ENCODE peak calls at places on chromosomes 2 and 18, in six cellular contexts. E is CD8-positive, alpha-beta T cell; S is type B pancreatic cell; D is neural crest cell; I is GM12865; K is spleen. Z is an unnamed sample.

GRCh38 chr2:233651430-233651829 is 15.2 kb downstream of the UGT1A10 start:
- DNase-seq in D (no peak), E (no peak), I (no peak), S (no peak), K (no peak), Z (no peak)

GRCh38 chr2:36404754-36405153 is 49.2 kb downstream of the CRIM1 start:
- DNase-seq in D (no peak), E (no peak), K (no peak), I (no peak), S (no peak), Z (no peak)

GRCh38 chr2:165251361-165251760 is 12.1 kb downstream of the SCN2A start:
- DNase-seq in I (no peak), D (no peak), E (no peak), K (no peak), S (no peak), Z (no peak)

GRCh38 chr2:142422041-142422440 is 291.2 kb upstream of the LRP1B start:
- DNase-seq in E (no peak), S (no peak), I (no peak), K (no peak), D (no peak), Z (no peak)

GRCh38 chr2:88545118-88545517 is 82.1 kb downstream of the EIF2AK3 start:
- DNase-seq in S (no peak), I (peak), D (no peak), K (no peak), E (no peak), Z (no peak)

GRCh38 chr2:234495076-234495800 is 1.6 kb downstream of the ARL4C start:
- DNase-seq in K (peak), S (no peak), D (no peak), I (no peak), E (peak), Z (no peak)

GRCh38 chr2:227188292-227188691 is 23.9 kb downstream of the COL4A3 start:
- DNase-seq in I (peak), D (no peak), E (no peak), K (no peak), S (no peak), Z (no peak)

GRCh38 chr2:108393197-108393596 is 15.4 kb downstream of the SULT1C4 start:
- DNase-seq in S (no peak), E (no peak), D (no peak), I (no peak), K (no peak), Z (no peak)

GRCh38 chr18:48942554-48943261 is 8.1 kb downstream of the SMAD7 start:
- DNase-seq in D (no peak), S (no peak), K (no peak), E (no peak), I (no peak), Z (peak)

GRCh38 chr2:163173591-163173990 is 335.0 kb upstream of the KCNH7 start:
- DNase-seq in E (no peak), D (no peak), S (no peak), I (no peak), K (no peak), Z (no peak)

GRCh38 chr2:12352891-12353290 is 363.8 kb upstream of the TRIB2 start:
- DNase-seq in K (no peak), E (no peak), I (no peak), D (no peak), S (no peak), Z (no peak)

GRCh38 chr18:59909289-59910036 is 9.7 kb downstream of the PMAIP1 start:
- DNase-seq in E (no peak), K (no peak), D (no peak), I (peak), S (no peak), Z (no peak)

GRCh38 chr2:239928457-239929350 is 96.4 kb downstream of the NDUFA10 start:
- DNase-seq in I (no peak), D (no peak), S (peak), E (peak), K (peak), Z (peak)

GRCh38 chr2:65708129-65708528 is 275.7 kb upstream of the SPRED2 start:
- DNase-seq in S (no peak), K (no peak), E (no peak), D (no peak), I (no peak), Z (no peak)

GRCh38 chr2:120930861-120931260 is 195.2 kb downstream of the GLI2 start:
- DNase-seq in S (no peak), K (no peak), D (no peak), E (no peak), I (no peak), Z (no peak)

GRCh38 chr18:10784596-10785202 is 258.9 kb downstream of the NAPG start:
- DNase-seq in D (no peak), E (no peak), S (no peak), K (no peak), I (no peak), Z (no peak)

GRCh38 chr18:22279741-22280452 is 110.5 kb downstream of the GATA6 start:
- DNase-seq in K (no peak), D (no peak), S (no peak), I (no peak), E (no peak), Z (no peak)

GRCh38 chr2:108612153-108612513 is 77.9 kb downstream of the LIMS1 start:
- DNase-seq in D (no peak), E (no peak), K (no peak), I (peak), S (no peak), Z (no peak)

GRCh38 chr2:8154936-8155335 is 526.9 kb upstream of the ID2 start:
- DNase-seq in D (no peak), E (no peak), S (no peak), K (no peak), I (peak), Z (no peak)

GRCh38 chr18:8984131-8984670 is 118.3 kb upstream of the NDUFV2 start:
- DNase-seq in K (no peak), D (no peak), S (no peak), E (no peak), I (no peak), Z (no peak)

GRCh38 chr2:26184086-26184485 is 11.2 kb downstream of the GAREM2 start:
- DNase-seq in E (no peak), K (no peak), I (no peak), S (no peak), D (no peak), Z (no peak)

GRCh38 chr2:189441709-189442074 is 418 bp downstream of the WDR75 start:
- DNase-seq in S (no peak), E (no peak), I (no peak), D (no peak), K (no peak), Z (peak)

GRCh38 chr2:216370961-216371633 is 1.2 kb downstream of the MARCHF4 start:
- DNase-seq in E (no peak), K (no peak), I (no peak), S (no peak), D (peak), Z (no peak)

GRCh38 chr2:203399031-203399430 is 70.8 kb downstream of the ABI2 start:
- DNase-seq in S (no peak), E (no peak), D (no peak), I (no peak), K (no peak), Z (no peak)

GRCh38 chr2:221097568-221097915 is 474.6 kb downstream of the EPHA4 start:
- DNase-seq in I (no peak), S (no peak), K (no peak), D (no peak), E (no peak), Z (no peak)

GRCh38 chr18:36934884-36935283 is 106.0 kb downstream of the KIAA1328 start:
- DNase-seq in S (no peak), E (no peak), I (no peak), D (no peak), K (no peak), Z (no peak)

GRCh38 chr18:45112682-45113081 is 432.0 kb downstream of the SETBP1 start:
- DNase-seq in K (no peak), S (no peak), E (no peak), D (no peak), I (no peak), Z (no peak)

GRCh38 chr18:37631422-37631821 is 65.8 kb upstream of the CELF4 start:
- DNase-seq in E (no peak), D (no peak), I (no peak), S (no peak), K (no peak), Z (no peak)

GRCh38 chr2:157190151-157190550 is 67.4 kb upstream of the GALNT5 start:
- DNase-seq in S (no peak), K (no peak), I (no peak), D (no peak), E (no peak), Z (no peak)

GRCh38 chr2:233312874-233313273 is 5.3 kb downstream of the SAG start:
- DNase-seq in E (no peak), K (no peak), D (no peak), S (no peak), I (peak), Z (no peak)

GRCh38 chr18:59286341-59286740 is 13.1 kb upstream of the RAX start:
- DNase-seq in E (no peak), D (no peak), K (no peak), I (no peak), S (no peak), Z (no peak)

GRCh38 chr18:25587545-25587944 is 235.6 kb upstream of the ZNF521 start:
- DNase-seq in D (no peak), E (no peak), S (no peak), K (no peak), I (no peak), Z (no peak)

GRCh38 chr2:64524604-64525322 is 635 bp downstream of the AFTPH start:
- DNase-seq in K (no peak), I (peak), E (no peak), D (peak), S (no peak), Z (peak)
- TF ChIP-seq CTCF in K (no peak), I (no peak), E (no peak), D (no peak), S (no peak), Z (no peak)

GRCh38 chr2:101442667-101443061 is 32.2 kb downstream of the RFX8 start:
- DNase-seq in S (no peak), I (no peak), D (no peak), E (no peak), K (no peak), Z (no peak)
- TF ChIP-seq CTCF in S (no peak), I (no peak), D (no peak), E (no peak), K (no peak), Z (no peak)

GRCh38 chr18:46917108-46917807 is at the start of the genes KATNAL2 and PIAS2:
- DNase-seq in K (peak), I (peak), D (peak), E (peak), S (peak), Z (peak)
- TF ChIP-seq CTCF in K (no peak), I (no peak), D (no peak), E (no peak), S (peak), Z (peak)

GRCh38 chr2:136384541-136385303 is 266.8 kb upstream of the CXCR4 start:
- DNase-seq in K (no peak), E (peak), S (no peak), D (no peak), I (peak), Z (no peak)
- TF ChIP-seq CTCF in K (peak), E (peak), S (peak), D (peak), I (peak), Z (peak)